ENCODE peak calls at places on chromosomes 16 and 17, in nine cellular contexts. C is neuronal stem cell, Y is neural progenitor cell, T is H9, P is HCT116, H is colonic mucosa, I is endodermal cell, E is MM.1S, Z is mesenchymal stem cell. D is an unnamed sample.

GRCh38 chr17:68732301-68732749 is 131.2 kb upstream of the FAM20A start:
- DNase-seq in C (no peak), Y (no peak), T (peak), P (no peak), H (no peak), I (peak), E (no peak), Z (no peak), D (no peak)

GRCh38 chr16:17204248-17205043 is 266.3 kb downstream of the XYLT1 start:
- DNase-seq in C (no peak), Y (no peak), T (no peak), P (no peak), H (no peak), I (no peak), E (no peak), Z (no peak), D (no peak)

GRCh38 chr17:68777243-68777855 is 176.2 kb upstream of the FAM20A start:
- DNase-seq in C (peak), Y (peak), T (peak), P (peak), H (peak), I (peak), E (peak), Z (peak), D (peak)

GRCh38 chr17:36942631-36943125 is 5.4 kb downstream of the LHX1 start:
- DNase-seq in C (no peak), Y (peak), T (peak), P (no peak), H (no peak), I (peak), E (no peak), Z (no peak), D (no peak)

GRCh38 chr17:38673714-38674012 is 1.1 kb downstream of the EPOP start:
- DNase-seq in C (no peak), Y (peak), T (no peak), P (no peak), H (peak), I (no peak), E (peak), Z (no peak), D (no peak)

GRCh38 chr16:85750827-85751641 is at the start of gene C16orf74:
- DNase-seq in C (no peak), Y (peak), T (no peak), P (no peak), H (peak), I (peak), E (peak), Z (peak), D (peak)

GRCh38 chr17:32914181-32914580 is 13.8 kb upstream of the TMEM98 start:
- DNase-seq in C (no peak), Y (no peak), T (no peak), P (no peak), H (no peak), I (no peak), E (no peak), Z (no peak), D (no peak)

GRCh38 chr17:75684249-75684648 is 17.1 kb downstream of the SAP30BP start:
- DNase-seq in C (no peak), Y (no peak), T (no peak), P (no peak), H (no peak), I (no peak), E (no peak), Z (no peak), D (peak)

GRCh38 chr16:87692176-87692575 is 73.6 kb downstream of the KLHDC4 start:
- DNase-seq in C (no peak), Y (no peak), T (no peak), P (no peak), H (no peak), I (no peak), E (no peak), Z (no peak), D (no peak)

GRCh38 chr17:66667491-66668030 is 167.4 kb upstream of the CACNG5 start:
- DNase-seq in C (no peak), Y (no peak), T (no peak), P (no peak), H (no peak), I (no peak), E (no peak), Z (no peak), D (no peak)

GRCh38 chr17:2388020-2388704 is 12.7 kb downstream of the MNT start:
- DNase-seq in C (no peak), Y (no peak), T (no peak), P (no peak), H (no peak), I (no peak), E (no peak), Z (no peak), D (no peak)
- H3K9ac ChIP-seq in C (no peak), Y (no peak), T (no peak), P (no peak), H (no peak), I (no peak), E (no peak), Z (no peak), D (no peak)

DNA sequence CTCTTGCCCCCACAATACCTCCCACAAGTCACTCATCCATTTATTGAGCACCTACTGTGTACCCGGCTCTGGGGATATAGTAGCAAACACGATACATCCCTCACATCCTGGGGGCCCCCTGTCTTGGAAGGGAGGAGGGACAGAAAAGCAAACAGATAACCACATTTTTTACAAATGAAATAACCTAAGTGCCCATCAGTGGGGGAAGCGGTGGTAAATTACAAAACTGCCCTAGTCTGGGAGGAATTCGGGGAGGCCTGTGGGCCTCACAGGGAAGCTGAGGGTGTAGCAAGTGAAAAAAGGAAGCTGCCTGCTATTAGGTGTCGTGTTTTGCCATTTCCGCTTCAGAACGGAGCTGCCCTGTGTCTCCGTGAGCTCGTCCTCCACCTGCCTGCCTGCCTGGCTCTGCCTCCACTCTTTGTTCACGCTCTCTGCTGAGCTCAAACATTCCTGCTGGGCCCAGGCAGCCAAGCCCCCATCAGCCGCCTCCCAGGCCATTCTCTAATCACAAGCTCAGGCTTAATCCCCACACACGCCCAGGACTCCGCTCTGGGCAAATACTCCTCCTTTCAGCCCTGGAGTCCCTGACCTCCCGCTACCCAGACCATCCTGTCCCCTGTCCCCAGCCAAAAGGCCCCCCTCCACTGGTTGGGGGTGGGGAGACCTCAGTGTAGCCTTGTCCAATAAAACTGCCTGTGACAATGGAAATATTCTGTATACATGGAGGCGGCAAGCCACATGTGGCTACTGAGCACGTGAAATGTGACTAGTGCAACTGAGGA is 10.2 kb upstream of the SEC14L5 start:
- DNase-seq in C (peak), Y (peak), T (peak), P (no peak), H (no peak), I (peak), E (no peak), Z (no peak), D (no peak)
- H3K9ac ChIP-seq in C (peak), Y (no peak), T (no peak), P (no peak), H (no peak), I (no peak), E (no peak), Z (no peak), D (no peak)

GRCh38 chr17:14310101-14310500 is 9.2 kb downstream of the HS3ST3B1 start:
- DNase-seq in C (no peak), Y (peak), T (peak), P (no peak), H (no peak), I (peak), E (no peak), Z (no peak), D (no peak)

GRCh38 chr17:14310584-14310983 is 9.7 kb downstream of the HS3ST3B1 start:
- DNase-seq in C (no peak), Y (peak), T (peak), P (no peak), H (no peak), I (no peak), E (no peak), Z (no peak), D (no peak)

GRCh38 chr17:14308965-14309879 is 8.3 kb downstream of the HS3ST3B1 start:
- DNase-seq in C (peak), Y (peak), T (peak), P (no peak), H (peak), I (peak), E (no peak), Z (peak), D (peak)

GRCh38 chr17:14307560-14308024 is 6.7 kb downstream of the HS3ST3B1 start:
- DNase-seq in C (no peak), Y (no peak), T (peak), P (no peak), H (no peak), I (no peak), E (no peak), Z (peak), D (peak)

DNA sequence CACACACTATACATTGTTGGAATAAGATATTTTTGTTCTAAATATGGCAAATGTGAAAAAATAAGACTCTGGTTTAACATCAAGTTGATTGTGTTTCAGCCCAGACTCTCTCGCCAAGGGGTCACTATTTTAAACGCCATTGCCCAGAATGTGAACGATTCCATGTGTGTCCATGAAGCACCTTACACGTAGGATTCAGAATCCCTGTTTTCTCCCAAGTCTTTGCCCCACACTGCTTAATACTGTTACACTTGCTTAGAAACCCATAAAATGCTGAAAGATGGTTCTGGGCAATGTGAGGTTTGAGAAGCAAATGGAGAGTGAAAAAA is 7.7 kb downstream of the HS3ST3B1 start:
- DNase-seq in C (peak), Y (no peak), T (no peak), P (no peak), H (no peak), I (no peak), E (no peak), Z (peak), D (no peak)
- H3K9ac ChIP-seq in C (no peak), Y (no peak), T (peak), P (no peak), H (no peak), I (peak), E (no peak), Z (peak), D (no peak)

GRCh38 chr17:60398227-60398959 is 6.5 kb upstream of the USP32 start:
- DNase-seq in C (no peak), Y (no peak), T (no peak), P (no peak), H (no peak), I (no peak), E (no peak), Z (no peak), D (no peak)
- H3K9ac ChIP-seq in C (no peak), Y (no peak), T (no peak), P (no peak), H (no peak), I (no peak), E (no peak), Z (no peak), D (no peak)

GRCh38 chr17:82344175-82344907 is 10.8 kb upstream of the SECTM1 start:
- DNase-seq in C (no peak), Y (no peak), T (no peak), P (no peak), H (no peak), I (no peak), E (no peak), Z (no peak), D (no peak)
- H3K9ac ChIP-seq in C (peak), Y (no peak), T (no peak), P (no peak), H (no peak), I (no peak), E (no peak), Z (no peak), D (no peak)

GRCh38 chr17:1593630-1593931 is 31.0 kb upstream of the PITPNA start:
- DNase-seq in C (no peak), Y (no peak), T (peak), P (no peak), H (no peak), I (no peak), E (no peak), Z (no peak), D (no peak)
- H3K9ac ChIP-seq in C (no peak), Y (no peak), T (no peak), P (no peak), H (no peak), I (no peak), E (peak), Z (no peak), D (no peak)

DNA sequence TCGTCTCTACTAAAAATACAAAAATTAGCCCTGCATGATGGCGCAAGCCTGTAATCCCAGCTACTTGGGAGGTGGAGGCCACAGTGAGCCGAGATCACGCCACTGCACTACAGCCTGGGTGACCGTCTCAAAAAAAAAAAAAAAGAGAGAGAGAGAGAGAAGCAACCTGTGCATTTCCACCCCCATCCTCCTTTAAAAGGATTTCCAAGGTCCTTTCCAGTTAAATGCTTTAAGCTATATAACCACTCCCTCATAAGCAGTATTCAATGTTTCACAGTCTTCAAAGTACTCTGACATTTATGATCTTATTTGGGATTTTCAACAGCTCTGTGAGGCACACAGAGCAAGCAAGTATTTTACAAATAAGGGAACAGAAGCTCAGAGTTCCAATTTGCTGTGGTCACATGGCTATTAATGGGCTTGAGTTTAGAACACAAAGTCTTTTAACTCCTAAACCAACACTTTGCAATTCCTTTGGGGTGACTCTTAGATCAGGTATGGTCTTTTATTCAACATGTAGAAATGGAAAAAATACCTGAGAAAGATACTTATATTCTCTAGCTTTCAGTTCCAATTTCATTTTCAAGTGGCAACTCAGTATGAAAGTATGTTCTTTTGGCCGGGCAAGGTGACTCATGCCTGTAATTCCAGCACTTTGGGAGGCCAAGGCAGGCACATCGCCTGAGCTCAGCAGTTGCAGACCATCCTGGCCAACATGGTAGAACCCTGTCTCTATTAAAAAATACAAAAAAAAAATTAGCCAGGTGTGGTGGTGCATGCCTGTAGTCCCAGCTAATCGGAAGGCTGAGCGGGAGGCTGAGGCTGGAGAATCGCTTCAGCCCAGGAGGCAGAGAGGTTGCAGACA is 31.3 kb downstream of the SPOP start:
- DNase-seq in C (no peak), Y (no peak), T (peak), P (peak), H (no peak), I (peak), E (peak), Z (peak), D (peak)
- H3K9ac ChIP-seq in C (no peak), Y (no peak), T (no peak), P (peak), H (no peak), I (no peak), E (peak), Z (peak), D (no peak)

GRCh38 chr17:4715071-4715749 is 4.8 kb downstream of the ARRB2 start:
- DNase-seq in C (no peak), Y (no peak), T (no peak), P (no peak), H (no peak), I (no peak), E (no peak), Z (no peak), D (no peak)
- H3K9ac ChIP-seq in C (no peak), Y (no peak), T (no peak), P (no peak), H (no peak), I (no peak), E (no peak), Z (no peak), D (no peak)

GRCh38 chr16:75065808-75066149 is 50.8 kb downstream of the LDHD start:
- DNase-seq in C (no peak), Y (no peak), T (no peak), P (no peak), H (peak), I (no peak), E (no peak), Z (no peak), D (no peak)

GRCh38 chr16:75062944-75063444 is 53.6 kb downstream of the LDHD start:
- DNase-seq in C (no peak), Y (no peak), T (no peak), P (no peak), H (no peak), I (no peak), E (no peak), Z (no peak), D (no peak)

GRCh38 chr16:75065149-75065807 is 51.3 kb downstream of the LDHD start:
- DNase-seq in C (no peak), Y (no peak), T (no peak), P (no peak), H (peak), I (no peak), E (no peak), Z (no peak), D (no peak)

GRCh38 chr16:75063549-75064082 is 53.0 kb downstream of the LDHD start:
- DNase-seq in C (no peak), Y (no peak), T (no peak), P (no peak), H (no peak), I (no peak), E (no peak), Z (no peak), D (no peak)

GRCh38 chr16:75064403-75065148 is 52.0 kb downstream of the LDHD start:
- DNase-seq in C (no peak), Y (no peak), T (no peak), P (no peak), H (peak), I (no peak), E (no peak), Z (no peak), D (peak)
- H3K9ac ChIP-seq in C (no peak), Y (no peak), T (no peak), P (no peak), H (no peak), I (no peak), E (no peak), Z (no peak), D (no peak)

DNA sequence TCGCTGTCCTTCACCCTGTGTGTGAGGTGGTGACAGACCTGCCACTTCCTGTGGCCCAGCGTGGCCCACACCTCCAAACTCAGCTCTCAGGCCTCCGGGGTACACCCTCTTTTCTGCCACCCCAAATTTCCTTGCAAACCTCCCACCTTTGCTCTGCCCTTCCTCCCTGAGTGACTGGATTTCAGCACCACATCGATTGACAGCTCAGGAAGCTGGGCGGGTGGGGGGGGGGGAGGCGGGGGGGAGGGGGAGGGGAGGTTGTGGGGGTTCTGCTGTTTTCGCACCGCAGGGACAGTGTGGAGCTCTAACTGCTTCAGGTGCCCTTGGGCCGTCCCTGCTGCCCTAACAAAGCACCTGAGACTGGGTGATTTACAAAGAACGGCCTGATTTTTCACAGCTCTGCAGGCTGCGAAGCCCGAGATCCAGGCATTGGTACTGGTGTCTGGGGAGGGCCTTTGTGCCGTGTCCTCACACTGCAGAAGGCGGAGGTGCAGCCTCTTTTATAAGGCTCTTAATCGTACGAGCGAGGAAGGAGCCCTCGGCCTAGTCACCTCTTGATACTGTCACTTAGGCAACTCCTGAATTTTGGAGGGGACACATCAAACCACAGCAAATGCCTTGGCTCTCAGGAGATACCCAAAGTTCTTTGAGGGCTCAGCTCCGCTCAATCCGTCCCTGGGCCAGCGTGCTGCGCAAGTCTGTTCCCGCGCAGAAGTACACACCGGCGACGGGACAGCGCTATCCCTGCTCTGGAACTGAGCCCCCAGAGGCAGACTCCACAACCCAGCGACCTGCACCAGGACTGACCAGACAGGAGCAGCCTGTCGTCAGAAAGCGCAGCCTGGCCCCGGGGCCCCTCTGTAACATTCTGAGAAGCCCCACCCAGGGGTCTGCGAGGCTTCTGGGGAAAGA is 3.6 kb downstream of the NDUFAF8 start:
- DNase-seq in C (no peak), Y (no peak), T (no peak), P (no peak), H (no peak), I (no peak), E (no peak), Z (no peak), D (no peak)
- H3K9ac ChIP-seq in C (peak), Y (no peak), T (no peak), P (no peak), H (no peak), I (no peak), E (no peak), Z (no peak), D (no peak)